ENCODE peak calls at places on chromosomes 16 and 17, in six cellular contexts. Z is fibroblast of lung, Q is GM23248, D is PC-9, R is HepG2, X is astrocyte. L is an unnamed sample.

GRCh38 chr17:77753246-77753645 is 205.3 kb upstream of the TNRC6C start:
- DNase-seq in Z (no peak), Q (no peak), D (no peak), R (no peak), X (no peak), L (no peak)

GRCh38 chr17:35795007-35795870 is at the start of gene MMP28:
- DNase-seq in Z (peak), Q (peak), D (no peak), R (no peak), X (peak), L (no peak)

GRCh38 chr17:64107517-64108235 is 22.3 kb downstream of the ERN1 start:
- DNase-seq in Z (no peak), Q (no peak), D (no peak), R (peak), X (no peak), L (no peak)

GRCh38 chr16:59702531-59702930 is 968.4 kb upstream of the GOT2 start:
- DNase-seq in Z (no peak), Q (no peak), D (no peak), R (no peak), X (no peak), L (no peak)

GRCh38 chr17:51165680-51166197 is 472 bp upstream of the NME2 start:
- DNase-seq in Z (peak), Q (peak), D (no peak), R (no peak), X (peak), L (no peak)

GRCh38 chr17:77423589-77424451 is 283.1 kb downstream of the SEC14L1 start:
- DNase-seq in Z (peak), Q (peak), D (no peak), R (no peak), X (peak), L (no peak)

GRCh38 chr17:2689411-2690164 is 22.0 kb downstream of the CLUH start:
- DNase-seq in Z (no peak), Q (no peak), D (no peak), R (no peak), X (no peak), L (no peak)

GRCh38 chr16:51431517-51432241 is 280.6 kb upstream of the SALL1 start:
- DNase-seq in Z (peak), Q (peak), D (no peak), R (no peak), X (peak), L (peak)

GRCh38 chr16:53080345-53081031 is 25.7 kb downstream of the CHD9 start:
- DNase-seq in Z (peak), Q (peak), D (no peak), R (no peak), X (peak), L (no peak)

GRCh38 chr17:29444589-29444988 is 54.4 kb downstream of the TAOK1 start:
- DNase-seq in Z (peak), Q (peak), D (no peak), R (no peak), X (peak), L (no peak)

GRCh38 chr17:13134106-13134505 is 116.3 kb upstream of the ELAC2 start:
- DNase-seq in Z (no peak), Q (peak), D (no peak), R (no peak), X (no peak), L (no peak)

GRCh38 chr16:22814330-22815105 is 556 bp downstream of the HS3ST2 start:
- DNase-seq in Z (no peak), Q (no peak), D (no peak), R (no peak), X (no peak), L (no peak)

GRCh38 chr17:385195-385835 is 32.7 kb upstream of the RPH3AL start:
- DNase-seq in Z (peak), Q (peak), D (no peak), R (no peak), X (no peak), L (no peak)

GRCh38 chr17:20074489-20074888 is 65.3 kb downstream of the SPECC1 start:
- DNase-seq in Z (no peak), Q (no peak), D (no peak), R (no peak), X (no peak), L (no peak)
- H3K4me3 ChIP-seq in Z (no peak), Q (no peak), D (no peak), R (no peak), X (no peak), L (peak)

GRCh38 chr16:19044781-19045180 is 22.6 kb upstream of the COQ7 start:
- DNase-seq in Z (no peak), Q (peak), D (no peak), R (no peak), X (no peak), L (no peak)
- TF ChIP-seq EZH2 in Z (no peak), Q (no peak), D (no peak), R (no peak), X (no peak), L (no peak)

DNA sequence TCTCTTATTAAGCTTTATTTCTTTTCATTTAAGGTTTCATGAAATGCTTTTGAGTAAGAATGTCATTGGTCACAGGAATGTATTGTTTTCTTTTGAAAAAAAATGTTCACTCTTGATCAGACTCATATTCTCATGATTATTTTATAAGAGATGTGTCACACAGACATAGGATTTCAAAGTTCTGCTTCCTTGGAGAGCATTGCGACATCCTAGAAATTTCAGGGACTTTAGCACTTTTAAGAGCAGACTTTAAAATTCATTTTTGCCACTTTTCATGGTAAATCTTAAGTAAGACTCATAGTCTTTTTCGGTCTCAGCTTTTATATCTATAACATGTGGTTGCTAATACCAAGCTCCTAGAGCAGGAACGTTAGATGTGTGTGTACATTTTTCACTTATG is 314.7 kb downstream of the CDH8 start:
- DNase-seq in Z (no peak), Q (no peak), D (no peak), R (no peak), X (no peak), L (no peak)
- H3K4me3 ChIP-seq in Z (no peak), Q (no peak), D (no peak), R (no peak), X (no peak), L (no peak)

GRCh38 chr17:48753794-48754499 is 25.4 kb upstream of the HOXB13 start:
- DNase-seq in Z (no peak), Q (peak), D (no peak), R (no peak), X (no peak), L (no peak)
- TF ChIP-seq EZH2 in Z (peak), Q (no peak), D (no peak), R (no peak), X (no peak), L (no peak)

GRCh38 chr16:29814592-29814991 is 1.4 kb upstream of the PAGR1 start:
- DNase-seq in Z (no peak), Q (no peak), D (no peak), R (no peak), X (no peak), L (no peak)
- H3K4me3 ChIP-seq in Z (no peak), Q (no peak), D (no peak), R (no peak), X (peak), L (no peak)

DNA sequence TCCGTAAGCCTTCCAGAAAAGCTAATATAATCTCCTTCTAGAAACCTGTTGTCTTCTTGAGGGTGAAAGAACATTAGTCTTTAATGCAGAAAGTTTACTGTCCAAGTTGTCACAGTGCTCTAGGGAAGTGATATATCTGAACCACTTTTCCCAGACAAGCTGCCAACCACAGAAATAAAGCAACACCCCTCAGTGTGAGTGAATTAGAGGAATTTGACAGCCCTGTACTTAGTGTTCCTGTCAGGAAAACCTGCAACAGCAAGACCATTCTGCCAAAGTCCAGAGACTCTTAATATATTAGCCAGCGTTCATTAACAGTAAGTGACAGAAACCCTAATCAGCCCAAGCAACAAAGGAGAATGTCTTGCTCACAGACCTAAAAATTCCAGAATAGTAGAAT is 137.7 kb downstream of the KATNIP start:
- DNase-seq in Z (no peak), Q (no peak), D (no peak), R (no peak), X (no peak), L (no peak)
- TF ChIP-seq EZH2 in Z (no peak), Q (no peak), D (no peak), R (no peak), X (no peak), L (no peak)

DNA sequence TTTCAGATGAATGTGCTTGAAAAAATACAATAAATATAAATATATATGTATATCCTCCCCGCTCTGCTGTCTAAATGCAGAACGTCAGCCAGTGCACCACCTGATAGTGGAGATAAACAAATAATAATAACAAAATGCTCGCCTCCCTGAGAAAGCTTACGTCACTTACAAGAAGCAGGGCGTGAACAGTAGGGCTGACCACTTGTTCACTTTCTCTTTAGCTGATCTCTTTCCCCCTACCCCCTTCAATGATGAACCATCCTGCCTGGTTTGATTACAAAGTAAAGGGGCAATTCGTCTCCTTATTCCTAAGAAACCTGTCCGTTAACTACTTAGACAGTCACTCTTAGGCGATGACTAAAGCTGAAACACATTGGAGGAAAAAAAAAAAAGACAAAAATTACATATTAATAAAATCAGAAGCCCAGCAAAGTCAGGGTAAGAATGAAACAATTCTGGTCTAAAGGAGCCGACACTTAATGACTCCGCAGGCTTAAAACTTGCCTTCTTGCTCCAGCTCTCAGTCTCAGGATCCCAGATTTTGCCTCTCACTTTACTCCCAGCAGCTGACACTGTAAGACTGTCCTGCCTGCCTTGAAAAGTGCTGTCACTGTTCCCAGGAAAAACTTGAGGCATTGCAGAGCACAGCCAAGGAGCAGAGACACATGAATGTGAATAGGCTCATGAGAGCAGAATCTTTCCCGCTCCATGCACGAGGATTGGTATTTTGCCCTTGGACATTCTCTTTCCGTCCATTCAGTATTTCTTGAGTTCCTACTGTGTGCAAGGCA is 457.4 kb upstream of the ZFHX3 start:
- DNase-seq in Z (no peak), Q (no peak), D (no peak), R (no peak), X (no peak), L (no peak)
- H3K4me3 ChIP-seq in Z (no peak), Q (no peak), D (no peak), R (no peak), X (no peak), L (no peak)

GRCh38 chr17:79800325-79801155 is 3.7 kb upstream of the CBX8 start:
- DNase-seq in Z (peak), Q (peak), D (peak), R (no peak), X (peak), L (no peak)

GRCh38 chr17:79802039-79802735 is 5.3 kb upstream of the CBX8 start:
- DNase-seq in Z (no peak), Q (no peak), D (no peak), R (no peak), X (no peak), L (no peak)

GRCh38 chr17:79799538-79800324 is 2.9 kb upstream of the CBX8 start:
- DNase-seq in Z (no peak), Q (peak), D (no peak), R (no peak), X (no peak), L (no peak)

GRCh38 chr17:79802736-79803420 is 6.0 kb upstream of the CBX8 start:
- DNase-seq in Z (no peak), Q (no peak), D (no peak), R (no peak), X (no peak), L (no peak)

DNA sequence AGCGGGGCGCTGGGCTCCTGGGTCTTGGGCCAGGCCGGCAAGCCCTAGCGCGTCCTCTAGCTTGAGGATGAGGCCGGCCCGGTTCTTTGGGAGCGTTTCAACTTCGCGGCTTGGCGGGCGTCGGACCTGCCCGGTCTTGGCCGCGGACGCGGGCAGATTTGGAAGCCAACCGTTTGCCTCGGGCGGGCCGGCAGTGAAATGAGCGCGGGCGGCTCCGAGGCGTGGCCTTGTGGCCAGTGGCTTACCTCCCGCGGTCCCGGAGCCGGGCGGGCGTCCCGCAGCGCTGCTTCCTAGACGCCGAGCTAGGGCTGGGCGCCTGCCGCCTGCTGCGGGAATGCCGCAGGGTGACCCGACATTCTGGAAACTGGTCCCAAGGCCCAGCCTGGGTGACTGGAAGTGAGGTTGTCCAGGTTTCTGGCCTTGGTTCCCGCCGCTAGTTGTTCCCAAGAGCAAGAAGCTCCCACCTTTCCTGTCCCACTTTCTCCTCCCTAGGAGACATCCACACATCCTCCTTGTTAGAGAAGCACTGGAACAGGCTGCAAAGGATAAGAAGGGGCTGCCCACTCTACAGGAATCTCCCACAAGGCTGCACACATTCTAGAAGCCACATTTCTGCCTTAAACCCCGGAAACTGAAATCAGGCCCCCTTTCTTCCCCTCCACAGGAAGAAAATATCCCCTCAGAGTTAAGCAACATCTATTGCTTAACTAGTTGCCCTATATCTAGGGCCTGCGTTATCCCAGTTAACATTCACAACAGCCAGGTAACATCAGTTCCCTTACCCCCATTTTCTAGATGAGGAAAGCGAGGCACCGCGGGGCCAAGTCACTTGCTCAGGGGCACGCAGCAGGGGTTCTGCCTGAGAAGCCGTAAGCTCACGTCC is 4.5 kb upstream of the CBX8 start:
- DNase-seq in Z (peak), Q (peak), D (no peak), R (no peak), X (no peak), L (no peak)
- TF ChIP-seq EZH2 in Z (peak), Q (no peak), D (no peak), R (peak), X (peak), L (no peak)